ENCODE peak calls at places on chromosomes 13 and 19, in nine cellular contexts. One of them, this sample, is unnamed. For H3K36me3 and H3K9me3, the result is how much of the 10 kb centered on the place peaks cover.

GRCh38 chr13:21233086-21233485 is 56.6 kb downstream of the MRPL57 start:
- DNase-seq in right lobe of liver: no peak
- DNase-seq in IMR-90: no peak
- DNase-seq in astrocyte: no peak
- DNase-seq in left ventricle myocardium inferior: no peak
- DNase-seq in upper lobe of left lung: no peak
- DNase-seq in keratinocyte: no peak
- DNase-seq in CD8-positive, alpha-beta T cell: no peak
- DNase-seq in endothelial cell of umbilical vein: no peak
- DNase-seq in this sample: no peak

GRCh38 chr19:58511353-58512208 is at the start of gene SLC27A5:
- DNase-seq in right lobe of liver: peak
- DNase-seq in IMR-90: no peak
- DNase-seq in astrocyte: no peak
- DNase-seq in left ventricle myocardium inferior: no peak
- DNase-seq in upper lobe of left lung: peak
- DNase-seq in keratinocyte: no peak
- DNase-seq in CD8-positive, alpha-beta T cell: no peak
- DNase-seq in endothelial cell of umbilical vein: no peak
- DNase-seq in this sample: peak

GRCh38 chr13:80157261-80157942 is 183.5 kb downstream of the SPRY2 start:
- DNase-seq in right lobe of liver: no peak
- DNase-seq in IMR-90: peak
- DNase-seq in astrocyte: no peak
- DNase-seq in left ventricle myocardium inferior: no peak
- DNase-seq in upper lobe of left lung: no peak
- DNase-seq in keratinocyte: no peak
- DNase-seq in CD8-positive, alpha-beta T cell: no peak
- DNase-seq in endothelial cell of umbilical vein: no peak
- DNase-seq in this sample: no peak

GRCh38 chr19:9834726-9835506 is at the start of gene PIN1:
- DNase-seq in right lobe of liver: peak
- DNase-seq in IMR-90: peak
- DNase-seq in astrocyte: peak
- DNase-seq in left ventricle myocardium inferior: peak
- DNase-seq in upper lobe of left lung: peak
- DNase-seq in keratinocyte: peak
- DNase-seq in CD8-positive, alpha-beta T cell: peak
- DNase-seq in endothelial cell of umbilical vein: peak
- DNase-seq in this sample: peak

GRCh38 chr19:55172741-55173140 is 6.3 kb upstream of the DNAAF3 start:
- DNase-seq in right lobe of liver: no peak
- DNase-seq in IMR-90: peak
- DNase-seq in astrocyte: peak
- DNase-seq in left ventricle myocardium inferior: no peak
- DNase-seq in upper lobe of left lung: no peak
- DNase-seq in keratinocyte: no peak
- DNase-seq in CD8-positive, alpha-beta T cell: no peak
- DNase-seq in endothelial cell of umbilical vein: no peak
- DNase-seq in this sample: no peak

GRCh38 chr19:12784871-12785430 is 6.3 kb upstream of the JUNB start:
- DNase-seq in right lobe of liver: no peak
- DNase-seq in IMR-90: peak
- DNase-seq in astrocyte: no peak
- DNase-seq in left ventricle myocardium inferior: no peak
- DNase-seq in upper lobe of left lung: no peak
- DNase-seq in keratinocyte: no peak
- DNase-seq in CD8-positive, alpha-beta T cell: peak
- DNase-seq in endothelial cell of umbilical vein: no peak
- DNase-seq in this sample: no peak

GRCh38 chr19:52603558-52604207 is 33.6 kb downstream of the ZNF701 start:
- DNase-seq in right lobe of liver: no peak
- DNase-seq in IMR-90: peak
- DNase-seq in astrocyte: peak
- DNase-seq in left ventricle myocardium inferior: no peak
- DNase-seq in upper lobe of left lung: no peak
- DNase-seq in keratinocyte: no peak
- DNase-seq in CD8-positive, alpha-beta T cell: no peak
- DNase-seq in endothelial cell of umbilical vein: no peak
- DNase-seq in this sample: no peak

GRCh38 chr19:55700813-55701212 is 25.8 kb downstream of the EPN1 start:
- DNase-seq in right lobe of liver: no peak
- DNase-seq in IMR-90: no peak
- DNase-seq in astrocyte: no peak
- DNase-seq in left ventricle myocardium inferior: no peak
- DNase-seq in upper lobe of left lung: peak
- DNase-seq in keratinocyte: no peak
- DNase-seq in CD8-positive, alpha-beta T cell: no peak
- DNase-seq in endothelial cell of umbilical vein: no peak
- DNase-seq in this sample: no peak

DNA sequence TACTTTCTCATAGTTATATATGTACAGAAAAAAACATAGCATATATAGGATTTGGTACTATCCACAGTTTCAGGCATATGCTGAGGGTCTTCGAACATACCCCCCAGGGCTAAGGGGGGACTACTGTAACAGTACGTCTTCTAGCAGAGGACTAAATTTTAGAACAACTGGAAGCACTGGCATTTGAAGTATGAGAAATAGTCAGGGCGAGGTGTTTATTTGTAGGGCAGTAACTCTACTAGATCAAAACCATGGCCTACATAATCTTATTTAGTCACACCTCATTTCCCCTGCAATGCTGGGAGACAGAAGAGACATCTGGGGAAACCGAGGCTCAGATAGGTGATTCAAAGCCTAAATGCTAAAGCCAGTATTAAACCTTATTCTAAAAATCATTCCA is 245.7 kb downstream of the DCT start:
- DNase-seq in right lobe of liver: no peak
- DNase-seq in IMR-90: no peak
- DNase-seq in astrocyte: no peak
- DNase-seq in left ventricle myocardium inferior: no peak
- DNase-seq in upper lobe of left lung: no peak
- DNase-seq in keratinocyte: no peak
- DNase-seq in CD8-positive, alpha-beta T cell: no peak
- DNase-seq in endothelial cell of umbilical vein: no peak
- DNase-seq in this sample: no peak
- H3K36me3 ChIP-seq in right lobe of liver: under half
- H3K36me3 ChIP-seq in IMR-90: under half
- H3K36me3 ChIP-seq in astrocyte: under half
- H3K36me3 ChIP-seq in left ventricle myocardium inferior: under half
- H3K36me3 ChIP-seq in upper lobe of left lung: under half
- H3K36me3 ChIP-seq in keratinocyte: under half
- H3K36me3 ChIP-seq in CD8-positive, alpha-beta T cell: under half
- H3K36me3 ChIP-seq in endothelial cell of umbilical vein: under half
- H3K36me3 ChIP-seq in this sample: under half

GRCh38 chr19:1811942-1812425 is at the start of gene ATP8B3:
- DNase-seq in right lobe of liver: no peak
- DNase-seq in IMR-90: no peak
- DNase-seq in astrocyte: no peak
- DNase-seq in left ventricle myocardium inferior: no peak
- DNase-seq in upper lobe of left lung: peak
- DNase-seq in keratinocyte: peak
- DNase-seq in CD8-positive, alpha-beta T cell: no peak
- DNase-seq in endothelial cell of umbilical vein: no peak
- DNase-seq in this sample: no peak
- TF ChIP-seq CTCF in right lobe of liver: peak
- TF ChIP-seq CTCF in IMR-90: peak
- TF ChIP-seq CTCF in astrocyte: no peak
- TF ChIP-seq CTCF in left ventricle myocardium inferior: peak
- TF ChIP-seq CTCF in upper lobe of left lung: no peak
- TF ChIP-seq CTCF in keratinocyte: no peak
- TF ChIP-seq CTCF in CD8-positive, alpha-beta T cell: no peak
- TF ChIP-seq CTCF in endothelial cell of umbilical vein: peak
- TF ChIP-seq CTCF in this sample: peak

GRCh38 chr19:41587101-41587837 is 11.3 kb downstream of the CEACAM21 start:
- DNase-seq in right lobe of liver: no peak
- DNase-seq in IMR-90: no peak
- DNase-seq in astrocyte: no peak
- DNase-seq in left ventricle myocardium inferior: no peak
- DNase-seq in upper lobe of left lung: peak
- DNase-seq in keratinocyte: no peak
- DNase-seq in CD8-positive, alpha-beta T cell: no peak
- DNase-seq in endothelial cell of umbilical vein: no peak
- DNase-seq in this sample: no peak
- H3K9me3 ChIP-seq in right lobe of liver: under half
- H3K9me3 ChIP-seq in IMR-90: under half
- H3K9me3 ChIP-seq in astrocyte: under half
- H3K9me3 ChIP-seq in left ventricle myocardium inferior: under half
- H3K9me3 ChIP-seq in upper lobe of left lung: under half
- H3K9me3 ChIP-seq in keratinocyte: under half
- H3K9me3 ChIP-seq in CD8-positive, alpha-beta T cell: under half
- H3K9me3 ChIP-seq in endothelial cell of umbilical vein: under half
- H3K9me3 ChIP-seq in this sample: under half

GRCh38 chr19:34382471-34382870 is 17.5 kb downstream of the GPI start:
- DNase-seq in right lobe of liver: no peak
- DNase-seq in IMR-90: no peak
- DNase-seq in astrocyte: no peak
- DNase-seq in left ventricle myocardium inferior: no peak
- DNase-seq in upper lobe of left lung: no peak
- DNase-seq in keratinocyte: no peak
- DNase-seq in CD8-positive, alpha-beta T cell: no peak
- DNase-seq in endothelial cell of umbilical vein: no peak
- DNase-seq in this sample: no peak

GRCh38 chr19:34391813-34392212 is 12.4 kb upstream of the PDCD2L start:
- DNase-seq in right lobe of liver: no peak
- DNase-seq in IMR-90: no peak
- DNase-seq in astrocyte: no peak
- DNase-seq in left ventricle myocardium inferior: no peak
- DNase-seq in upper lobe of left lung: no peak
- DNase-seq in keratinocyte: no peak
- DNase-seq in CD8-positive, alpha-beta T cell: no peak
- DNase-seq in endothelial cell of umbilical vein: peak
- DNase-seq in this sample: no peak

GRCh38 chr19:34386645-34387445 is 17.4 kb upstream of the PDCD2L start:
- DNase-seq in right lobe of liver: no peak
- DNase-seq in IMR-90: no peak
- DNase-seq in astrocyte: no peak
- DNase-seq in left ventricle myocardium inferior: no peak
- DNase-seq in upper lobe of left lung: no peak
- DNase-seq in keratinocyte: no peak
- DNase-seq in CD8-positive, alpha-beta T cell: no peak
- DNase-seq in endothelial cell of umbilical vein: no peak
- DNase-seq in this sample: no peak

GRCh38 chr19:34383599-34383998 is 18.6 kb downstream of the GPI start:
- DNase-seq in right lobe of liver: no peak
- DNase-seq in IMR-90: no peak
- DNase-seq in astrocyte: no peak
- DNase-seq in left ventricle myocardium inferior: no peak
- DNase-seq in upper lobe of left lung: no peak
- DNase-seq in keratinocyte: no peak
- DNase-seq in CD8-positive, alpha-beta T cell: no peak
- DNase-seq in endothelial cell of umbilical vein: no peak
- DNase-seq in this sample: no peak

DNA sequence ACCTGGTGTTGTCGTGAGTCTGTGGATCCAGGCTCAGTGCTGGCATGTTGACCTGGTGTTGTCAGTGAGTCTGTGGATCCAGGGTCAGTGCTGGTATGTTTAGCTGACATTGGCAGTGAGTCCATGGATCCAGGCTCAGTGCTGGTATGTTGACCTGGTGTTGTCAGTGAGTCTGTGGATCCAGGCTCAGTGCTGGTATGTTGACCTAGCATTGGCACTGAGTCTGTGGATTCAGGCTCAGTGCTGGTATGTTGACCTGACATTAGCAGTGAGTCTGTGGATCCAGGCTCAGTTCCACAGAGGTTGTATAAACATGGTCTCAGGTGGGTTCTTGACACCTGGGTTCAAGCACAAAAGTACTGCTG is 16.8 kb upstream of the PDCD2L start:
- DNase-seq in right lobe of liver: no peak
- DNase-seq in IMR-90: no peak
- DNase-seq in astrocyte: no peak
- DNase-seq in left ventricle myocardium inferior: no peak
- DNase-seq in upper lobe of left lung: no peak
- DNase-seq in keratinocyte: no peak
- DNase-seq in CD8-positive, alpha-beta T cell: no peak
- DNase-seq in endothelial cell of umbilical vein: no peak
- DNase-seq in this sample: no peak
- H3K36me3 ChIP-seq in right lobe of liver: half or more
- H3K36me3 ChIP-seq in IMR-90: half or more
- H3K36me3 ChIP-seq in astrocyte: under half
- H3K36me3 ChIP-seq in left ventricle myocardium inferior: half or more
- H3K36me3 ChIP-seq in upper lobe of left lung: under half
- H3K36me3 ChIP-seq in keratinocyte: half or more
- H3K36me3 ChIP-seq in CD8-positive, alpha-beta T cell: under half
- H3K36me3 ChIP-seq in endothelial cell of umbilical vein: under half
- H3K36me3 ChIP-seq in this sample: under half

DNA sequence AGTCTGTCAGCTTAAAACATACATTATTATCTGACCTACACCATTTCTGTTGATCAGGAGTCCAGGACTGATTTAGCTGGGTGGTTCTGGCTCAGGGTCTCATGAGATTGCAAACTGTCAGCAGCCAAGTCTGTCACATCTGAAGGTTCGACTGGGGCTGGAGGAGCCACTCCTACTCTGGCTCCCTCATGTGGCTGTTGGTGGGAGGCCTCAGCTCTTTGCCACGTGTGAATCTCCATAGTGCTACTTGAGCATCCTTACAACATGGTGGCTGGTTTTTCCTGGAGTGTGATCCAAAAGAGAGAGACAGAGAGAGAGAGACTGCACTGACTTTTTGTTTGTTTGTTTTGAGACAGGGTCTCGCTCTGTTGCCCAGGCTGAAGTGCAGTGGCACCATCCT is 63.6 kb upstream of the NFIC start:
- DNase-seq in right lobe of liver: no peak
- DNase-seq in IMR-90: no peak
- DNase-seq in astrocyte: no peak
- DNase-seq in left ventricle myocardium inferior: no peak
- DNase-seq in upper lobe of left lung: no peak
- DNase-seq in keratinocyte: no peak
- DNase-seq in CD8-positive, alpha-beta T cell: no peak
- DNase-seq in endothelial cell of umbilical vein: no peak
- DNase-seq in this sample: no peak
- TF ChIP-seq CTCF in right lobe of liver: no peak
- TF ChIP-seq CTCF in IMR-90: no peak
- TF ChIP-seq CTCF in astrocyte: no peak
- TF ChIP-seq CTCF in left ventricle myocardium inferior: no peak
- TF ChIP-seq CTCF in upper lobe of left lung: no peak
- TF ChIP-seq CTCF in keratinocyte: peak
- TF ChIP-seq CTCF in CD8-positive, alpha-beta T cell: no peak
- TF ChIP-seq CTCF in endothelial cell of umbilical vein: no peak
- TF ChIP-seq CTCF in this sample: no peak

DNA sequence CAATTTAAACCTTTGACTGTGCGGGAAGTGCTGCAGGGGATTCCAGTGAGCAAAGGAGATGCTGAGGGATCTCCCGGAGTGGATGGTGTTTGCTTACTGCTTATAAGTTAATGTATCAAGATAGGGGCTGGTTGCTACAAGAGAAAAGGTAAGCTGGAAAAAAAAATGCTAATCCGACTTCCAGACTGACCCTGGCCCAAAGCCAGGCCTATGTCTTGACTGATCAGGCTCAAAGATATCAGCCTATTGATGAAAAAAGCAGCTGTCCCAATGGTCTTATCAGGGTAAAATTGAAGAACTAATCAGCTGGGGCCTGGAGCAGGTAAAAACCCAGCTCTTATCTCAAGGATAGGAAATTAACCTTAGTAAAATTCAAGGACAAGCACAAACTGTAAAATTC is 10.9 kb upstream of the ZNF90 start:
- DNase-seq in right lobe of liver: no peak
- DNase-seq in IMR-90: no peak
- DNase-seq in astrocyte: no peak
- DNase-seq in left ventricle myocardium inferior: no peak
- DNase-seq in upper lobe of left lung: no peak
- DNase-seq in keratinocyte: no peak
- DNase-seq in CD8-positive, alpha-beta T cell: no peak
- DNase-seq in endothelial cell of umbilical vein: no peak
- DNase-seq in this sample: no peak
- H3K9me3 ChIP-seq in right lobe of liver: under half
- H3K9me3 ChIP-seq in IMR-90: under half
- H3K9me3 ChIP-seq in astrocyte: under half
- H3K9me3 ChIP-seq in left ventricle myocardium inferior: under half
- H3K9me3 ChIP-seq in upper lobe of left lung: under half
- H3K9me3 ChIP-seq in keratinocyte: under half
- H3K9me3 ChIP-seq in CD8-positive, alpha-beta T cell: under half
- H3K9me3 ChIP-seq in endothelial cell of umbilical vein: under half
- H3K9me3 ChIP-seq in this sample: under half

This sample was measured in Peyer's patch.